ENCODE peak calls at places on chromosomes 11 and 22, in four cellular contexts. E is left ventricle myocardium inferior, J is astrocyte, S is tibial artery. M is an unnamed sample.

GRCh38 chr11:128904872-128905344 is 13.8 kb downstream of the KCNJ5 start:
- DNase-seq in E (peak; percentile 48), J (peak; percentile 65), S (no peak), M (peak; percentile 60)

GRCh38 chr22:32475428-32476010 is 908 bp downstream of the FBXO7 start:
- DNase-seq in E (peak; percentile 26), J (no peak), S (peak; percentile 69), M (peak; percentile 63)

GRCh38 chr11:93160808-93161207 is 37.0 kb downstream of the SLC36A4 start:
- DNase-seq in E (no peak), J (no peak), S (no peak), M (peak; percentile 2)

GRCh38 chr11:86108890-86109638 is 40.2 kb upstream of the PICALM start:
- DNase-seq in E (no peak), J (no peak), S (no peak), M (no peak)

GRCh38 chr11:105520706-105521345 is 89.0 kb upstream of the GRIA4 start:
- DNase-seq in E (no peak), J (no peak), S (no peak), M (peak; percentile 38)

GRCh38 chr11:110086892-110087309 is 6.3 kb upstream of the ZC3H12C start:
- DNase-seq in E (no peak), J (no peak), S (no peak), M (peak; percentile 87)

GRCh38 chr11:66800720-66801428 is 42.4 kb upstream of the RCE1 start:
- DNase-seq in E (no peak), J (no peak), S (no peak), M (no peak)

GRCh38 chr11:121931748-121932352 is 184.2 kb downstream of the BLID start:
- DNase-seq in E (no peak), J (no peak), S (no peak), M (no peak)

GRCh38 chr22:23899042-23899745 is 5.0 kb downstream of the MIF start:
- DNase-seq in E (no peak), J (no peak), S (no peak), M (no peak)

GRCh38 chr11:14748093-14748492 is 104.5 kb downstream of the PDE3B start:
- DNase-seq in E (no peak), J (no peak), S (no peak), M (no peak)

GRCh38 chr11:108754901-108755625 is 90.2 kb downstream of the DDX10 start:
- DNase-seq in E (no peak), J (peak; percentile 42), S (no peak), M (no peak)

GRCh38 chr11:120137187-120137610 is 714 bp downstream of the TRIM29 start:
- DNase-seq in E (no peak), J (no peak), S (peak; percentile 57), M (no peak)

GRCh38 chr11:81772161-81772560 is 961.5 kb downstream of the FAM181B start:
- DNase-seq in E (no peak), J (peak; percentile 20), S (no peak), M (no peak)

GRCh38 chr11:88340366-88340930 is 2.9 kb upstream of the CTSC start:
- DNase-seq in E (no peak), J (peak; percentile 67), S (no peak), M (no peak)

GRCh38 chr22:28034145-28034759 is 115.2 kb upstream of the PITPNB start:
- DNase-seq in E (no peak), J (no peak), S (no peak), M (no peak)

GRCh38 chr11:33773399-33774355 is 643 bp downstream of the FBXO3 start:
- DNase-seq in E (no peak), J (no peak), S (peak; percentile 68), M (no peak)

GRCh38 chr11:73334244-73335203 is 26.4 kb downstream of the ARHGEF17 start:
- DNase-seq in E (peak; percentile 87), J (peak; percentile 84), S (peak; percentile 92), M (peak; percentile 54)

GRCh38 chr11:2094354-2095197 is 44.6 kb downstream of the IGF2 start:
- DNase-seq in E (no peak), J (no peak), S (no peak), M (no peak)

GRCh38 chr22:35310556-35311550 is 11.2 kb downstream of the TOM1 start:
- DNase-seq in E (no peak), J (no peak), S (peak; percentile 34), M (no peak)

GRCh38 chr11:70490723-70491558 is 92.6 kb downstream of the CTTN start:
- DNase-seq in E (peak; percentile 2), J (no peak), S (peak; percentile 29), M (no peak)

GRCh38 chr11:120324932-120325810 is at the start of gene TLCD5:
- DNase-seq in E (peak; percentile 70), J (peak; percentile 61), S (peak; percentile 84), M (peak; percentile 70)

GRCh38 chr22:47561766-47562165 is 799.3 kb downstream of the TBC1D22A start:
- DNase-seq in E (no peak), J (no peak), S (no peak), M (no peak)

GRCh38 chr11:2420502-2421225 is 20.1 kb downstream of the TSSC4 start:
- DNase-seq in E (peak; percentile 69), J (peak; percentile 14), S (no peak), M (peak; percentile 81)

GRCh38 chr11:86218125-86219081 is 26.1 kb upstream of the EED start:
- DNase-seq in E (peak; percentile 52), J (peak; percentile 47), S (peak; percentile 81), M (peak; percentile 78)

GRCh38 chr11:111308140-111308539 is 9.8 kb downstream of the POU2AF3 start:
- DNase-seq in E (no peak), J (no peak), S (no peak), M (no peak)

GRCh38 chr11:125443767-125444311 is 52.2 kb downstream of the FEZ1 start:
- DNase-seq in E (no peak), J (no peak), S (no peak), M (peak; percentile 63)

GRCh38 chr22:43823911-43824665 is 12.0 kb upstream of the EFCAB6 start:
- DNase-seq in E (no peak), J (no peak), S (peak; percentile 50), M (no peak)

GRCh38 chr22:45454260-45454659 is 40.8 kb downstream of the RIBC2 start:
- DNase-seq in E (no peak), J (no peak), S (no peak), M (peak; percentile 14)

GRCh38 chr22:28741200-28741757 is 341 bp downstream of the CHEK2 start:
- DNase-seq in E (no peak), J (no peak), S (no peak), M (no peak)

GRCh38 chr22:17785185-17786184 is 11.2 kb upstream of the BID start:
- DNase-seq in E (peak; percentile 54), J (no peak), S (no peak), M (no peak)

GRCh38 chr11:126189109-126189929 is 22.1 kb downstream of the RPUSD4 start:
- DNase-seq in E (no peak), J (no peak), S (no peak), M (no peak)

GRCh38 chr11:101397941-101398340 is 185.9 kb downstream of the TRPC6 start:
- DNase-seq in E (no peak), J (no peak), S (no peak), M (no peak)

GRCh38 chr11:114293201-114293711 is 2.9 kb upstream of the NNMT start:
- DNase-seq in E (no peak), J (no peak), S (no peak), M (no peak)

GRCh38 chr11:73651252-73651651 is 4.9 kb downstream of the PLEKHB1 start:
- DNase-seq in E (no peak), J (no peak), S (no peak), M (no peak)

GRCh38 chr11:132080121-132080520 is 709.7 kb downstream of the NTM start:
- DNase-seq in E (no peak), J (no peak), S (no peak), M (no peak)

GRCh38 chr11:117424781-117425180 is 97.1 kb downstream of the CEP164 start:
- DNase-seq in E (no peak), J (no peak), S (no peak), M (no peak)

GRCh38 chr11:73795925-73796632 is 8.4 kb downstream of the MRPL48 start:
- DNase-seq in E (peak; percentile 38), J (no peak), S (no peak), M (peak; percentile 29)

GRCh38 chr22:23199159-23199558 is 18.9 kb downstream of the BCR start:
- DNase-seq in E (no peak), J (peak; percentile 76), S (no peak), M (no peak)

DNA sequence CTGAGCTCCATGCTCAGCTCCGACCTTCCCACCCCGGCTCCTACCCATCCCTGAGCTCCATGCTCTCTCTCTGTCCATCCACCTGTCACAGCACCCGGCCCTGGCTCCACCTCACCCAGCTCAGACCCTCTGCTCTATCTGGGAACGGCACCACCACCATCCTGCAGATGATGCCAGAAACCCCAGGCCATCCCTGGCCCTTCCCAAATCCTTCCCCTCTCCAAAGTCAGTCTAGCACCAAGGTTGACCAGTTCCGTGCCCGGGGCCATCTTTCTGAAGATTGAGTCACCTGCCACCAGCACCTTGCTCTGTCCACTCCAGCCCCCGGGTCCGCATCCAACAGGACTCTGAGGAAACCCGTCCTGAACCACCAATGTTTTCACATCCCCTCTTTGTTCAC is 969.6 kb downstream of the BRD1 start:
- DNase-seq in E (no peak), J (no peak), S (no peak), M (no peak)
- H3K27ac ChIP-seq in E (no peak overlapping the region), J (no peak overlapping the region), S (no peak overlapping the region), M (no peak overlapping the region)

GRCh38 chr11:16744128-16744725 is 5.8 kb downstream of the C11orf58 start:
- DNase-seq in E (no peak), J (no peak), S (no peak), M (no peak)

GRCh38 chr11:16749666-16750065 is 11.2 kb downstream of the C11orf58 start:
- DNase-seq in E (no peak), J (no peak), S (no peak), M (no peak)

GRCh38 chr11:16750417-16750816 is 12.0 kb downstream of the C11orf58 start:
- DNase-seq in E (no peak), J (no peak), S (no peak), M (no peak)

GRCh38 chr11:16745950-16746349 is 7.5 kb downstream of the C11orf58 start:
- DNase-seq in E (no peak), J (no peak), S (no peak), M (no peak)

DNA sequence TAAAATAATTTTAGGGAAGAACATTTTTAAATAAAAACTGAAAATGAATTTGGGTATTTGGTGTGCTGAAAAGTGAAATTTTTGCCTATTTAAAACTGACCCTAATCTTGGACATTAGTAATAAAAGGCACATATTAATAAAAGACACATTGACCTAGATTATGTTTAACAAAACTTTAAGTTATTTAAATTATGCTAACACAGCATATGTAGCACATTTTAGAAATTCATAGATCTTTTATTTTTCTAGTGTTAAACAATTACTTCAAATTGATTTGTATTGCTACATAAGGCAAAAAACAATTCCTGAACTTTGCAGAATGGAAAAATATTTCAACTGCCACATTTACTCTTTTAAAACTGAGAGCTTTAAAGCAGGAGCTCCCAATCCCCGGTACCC is 10.6 kb downstream of the C11orf58 start:
- DNase-seq in E (no peak), J (no peak), S (no peak), M (no peak)
- H3K4me3 ChIP-seq in E (no peak overlapping the region), J (no peak overlapping the region), S (no peak overlapping the region), M (no peak overlapping the region)

DNA sequence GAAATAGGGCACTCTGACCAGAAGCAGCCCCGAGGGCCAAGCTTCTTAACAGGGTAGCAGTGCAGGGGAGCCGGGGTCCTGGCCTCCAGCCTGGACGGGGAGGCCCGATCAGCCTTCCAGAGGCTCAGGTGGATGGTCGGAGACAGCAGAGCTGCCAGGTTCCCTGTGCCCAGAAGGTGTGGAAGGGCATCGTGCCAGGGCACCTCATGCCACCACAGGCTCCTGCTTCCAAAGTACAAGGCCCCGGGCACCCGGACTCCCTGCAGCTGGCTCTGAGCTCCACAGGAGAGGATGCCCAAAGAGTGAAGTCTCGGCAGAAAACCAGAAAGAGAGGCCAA is 14.3 kb downstream of the EHD1 start:
- DNase-seq in E (no peak), J (no peak), S (no peak), M (no peak)
- H3K36me3 ChIP-seq in E (peaks cover 20% of the 10 kb centered on the region), J (peaks cover 5% of the 10 kb centered on the region), S (peaks cover 20% of the 10 kb centered on the region), M (peaks cover 8% of the 10 kb centered on the region)

GRCh38 chr11:12538889-12539421 is 135.3 kb upstream of the TEAD1 start:
- DNase-seq in E (no peak), J (no peak), S (peak; percentile 64), M (no peak)
- H3K27ac ChIP-seq in E (no peak overlapping the region), J (peak overlapping the region; percentile 95), S (peak overlapping the region; percentile 45), M (no peak overlapping the region)